ENCODE peak calls at places on chromosomes 1 and 21, in five cellular contexts. B is ovary, R is transverse colon, V is K562, G is H54. E is an unnamed sample.

GRCh38 chr1:171717080-171717479 is 24.8 kb downstream of the VAMP4 start:
- DNase-seq in B (no peak), R (no peak), V (no peak), G (no peak), E (peak)

GRCh38 chr1:22886211-22886610 is 86.5 kb downstream of the LACTBL1 start:
- DNase-seq in B (no peak), R (no peak), V (no peak), G (no peak), E (no peak)

GRCh38 chr1:217528271-217528670 is 102.6 kb downstream of the GPATCH2 start:
- DNase-seq in B (no peak), R (no peak), V (no peak), G (no peak), E (no peak)

GRCh38 chr1:44500181-44501021 is 95.3 kb downstream of the RNF220 start:
- DNase-seq in B (no peak), R (no peak), V (peak), G (no peak), E (no peak)

GRCh38 chr1:47685763-47686066 is 247.9 kb downstream of the FOXD2 start:
- DNase-seq in B (no peak), R (no peak), V (no peak), G (no peak), E (no peak)

GRCh38 chr1:153546796-153547559 is 1.4 kb upstream of the S100A4 start:
- DNase-seq in B (peak), R (peak), V (no peak), G (no peak), E (peak)

GRCh38 chr1:24248859-24249258 is 61.8 kb upstream of the IFNLR1 start:
- DNase-seq in B (no peak), R (no peak), V (no peak), G (no peak), E (no peak)

GRCh38 chr1:30353637-30354036 is 369.7 kb downstream of the MATN1 start:
- DNase-seq in B (no peak), R (no peak), V (no peak), G (no peak), E (no peak)

GRCh38 chr1:171922999-171923398 is 81.7 kb downstream of the DNM3 start:
- DNase-seq in B (no peak), R (no peak), V (no peak), G (no peak), E (no peak)

GRCh38 chr21:40567511-40567910 is 279.4 kb downstream of the DSCAM start:
- DNase-seq in B (no peak), R (no peak), V (no peak), G (no peak), E (no peak)

GRCh38 chr1:241603626-241604337 is 36.4 kb downstream of the CHML start:
- DNase-seq in B (no peak), R (no peak), V (no peak), G (peak), E (no peak)

GRCh38 chr1:16250547-16251251 is 13.7 kb upstream of the CPLANE2 start:
- DNase-seq in B (no peak), R (no peak), V (no peak), G (no peak), E (no peak)

GRCh38 chr1:11562664-11563063 is 83.7 kb downstream of the DISP3 start:
- DNase-seq in B (no peak), R (no peak), V (peak), G (no peak), E (no peak)

GRCh38 chr1:198970919-198971318 is 332.1 kb downstream of the PTPRC start:
- DNase-seq in B (no peak), R (no peak), V (no peak), G (no peak), E (peak)

GRCh38 chr1:44803312-44804095 is 3.3 kb downstream of the PLK3 start:
- DNase-seq in B (peak), R (no peak), V (no peak), G (no peak), E (no peak)

GRCh38 chr21:42614391-42614790 is 39.0 kb upstream of the PDE9A start:
- DNase-seq in B (no peak), R (no peak), V (no peak), G (no peak), E (no peak)

GRCh38 chr1:161082996-161083742 is 6.2 kb downstream of the NECTIN4 start:
- DNase-seq in B (no peak), R (peak), V (peak), G (peak), E (peak)

GRCh38 chr1:43308635-43309580 is 8.1 kb downstream of the TIE1 start:
- DNase-seq in B (no peak), R (no peak), V (no peak), G (no peak), E (no peak)

GRCh38 chr1:25724986-25725385 is 75.0 kb upstream of the SELENON start:
- DNase-seq in B (no peak), R (no peak), V (no peak), G (no peak), E (no peak)

GRCh38 chr1:5936621-5937372 is 55.4 kb downstream of the NPHP4 start:
- DNase-seq in B (no peak), R (no peak), V (no peak), G (no peak), E (no peak)

GRCh38 chr1:200866521-200866920 is 6.3 kb upstream of the GPR25 start:
- DNase-seq in B (no peak), R (peak), V (no peak), G (no peak), E (no peak)

GRCh38 chr1:45979074-45979777 is 153.2 kb downstream of the PIK3R3 start:
- DNase-seq in B (no peak), R (no peak), V (no peak), G (no peak), E (no peak)

GRCh38 chr1:43440358-43440757 is 13.4 kb downstream of the HYI start:
- DNase-seq in B (no peak), R (peak), V (no peak), G (no peak), E (no peak)

GRCh38 chr1:78003882-78004718 is 639 bp upstream of the DNAJB4 start:
- DNase-seq in B (peak), R (peak), V (peak), G (no peak), E (peak)

GRCh38 chr1:78006491-78006890 is 1.8 kb downstream of the DNAJB4 start:
- DNase-seq in B (no peak), R (no peak), V (no peak), G (no peak), E (no peak)

GRCh38 chr1:78005347-78005722 is 596 bp downstream of the DNAJB4 start:
- DNase-seq in B (no peak), R (no peak), V (no peak), G (no peak), E (no peak)

GRCh38 chr1:78004719-78005346 is at the start of gene DNAJB4:
- DNase-seq in B (peak), R (peak), V (peak), G (peak), E (peak)

DNA sequence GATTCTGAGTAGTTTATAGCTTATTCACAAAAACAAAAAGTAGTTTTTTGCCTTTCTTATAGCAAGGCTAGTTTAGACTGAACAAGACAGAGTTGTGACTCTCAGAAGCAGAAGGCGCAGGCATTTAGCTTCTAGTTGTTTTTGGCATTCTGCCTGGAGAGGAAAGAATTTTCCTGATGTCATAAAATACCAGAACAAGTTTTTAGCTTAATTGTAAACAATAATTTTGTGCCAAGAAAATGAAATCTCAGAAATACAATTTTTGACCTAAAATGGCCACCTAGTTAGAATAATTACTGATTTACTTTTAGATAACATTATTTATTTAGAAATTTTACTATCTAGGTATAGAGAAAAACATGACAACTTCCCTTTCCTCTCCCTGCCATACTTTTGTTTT is 1.0 kb downstream of the DNAJB4 start:
- DNase-seq in B (peak), R (peak), V (no peak), G (no peak), E (peak)
- TF ChIP-seq POLR2A in B (no peak), R (peak), V (no peak), G (no peak), E (no peak)

GRCh38 chr1:90274376-90274775 is 279.5 kb downstream of the ZNF326 start:
- DNase-seq in B (no peak), R (no peak), V (no peak), G (no peak), E (no peak)
- TF ChIP-seq POLR2A in B (no peak), R (no peak), V (no peak), G (no peak), E (no peak)

DNA sequence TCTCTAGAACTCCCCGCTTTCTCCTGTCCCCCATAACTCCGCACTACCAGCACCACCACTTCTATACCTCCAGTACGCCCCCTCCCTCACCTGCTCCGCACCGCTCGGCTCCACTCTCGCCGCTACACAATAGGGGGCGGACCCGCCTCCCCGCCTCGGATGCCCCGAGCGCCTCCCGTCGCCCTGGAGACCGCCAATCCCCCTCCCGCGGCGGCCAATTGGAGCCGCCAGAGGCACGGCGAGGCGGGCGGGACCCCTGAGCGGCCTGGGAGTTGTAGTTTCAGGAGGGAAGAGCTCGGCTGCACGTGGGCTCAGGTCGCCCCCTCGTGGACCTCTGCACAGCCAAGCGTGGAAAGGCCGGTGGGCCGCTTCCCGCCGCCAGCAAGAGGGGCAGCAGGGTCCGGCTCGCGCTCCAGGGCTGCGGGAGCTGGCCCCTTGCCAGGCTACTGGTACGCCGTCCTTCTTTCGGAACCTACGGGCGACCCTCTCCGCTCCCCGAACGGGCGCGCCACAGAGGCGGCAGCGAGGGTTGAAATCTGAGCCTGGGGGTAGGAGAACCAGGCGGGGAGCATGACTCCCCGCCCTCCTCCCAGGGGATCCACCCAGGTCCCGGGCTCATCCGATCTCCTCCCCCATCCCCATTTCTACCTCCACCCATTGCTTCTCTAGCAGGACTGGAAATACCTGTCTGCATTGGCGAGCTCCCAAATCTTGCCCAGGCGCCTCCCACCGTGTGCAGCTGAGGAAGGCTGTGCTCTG is at the start of gene IGSF9:
- DNase-seq in B (peak), R (peak), V (peak), G (no peak), E (peak)
- TF ChIP-seq POLR2A in B (no peak), R (no peak), V (no peak), G (no peak), E (no peak)

GRCh38 chr1:112714313-112715263 is 544 bp downstream of the PPM1J start:
- DNase-seq in B (peak), R (no peak), V (peak), G (no peak), E (peak)
- TF ChIP-seq POLR2A in B (no peak), R (no peak), V (no peak), G (no peak), E (no peak)

DNA sequence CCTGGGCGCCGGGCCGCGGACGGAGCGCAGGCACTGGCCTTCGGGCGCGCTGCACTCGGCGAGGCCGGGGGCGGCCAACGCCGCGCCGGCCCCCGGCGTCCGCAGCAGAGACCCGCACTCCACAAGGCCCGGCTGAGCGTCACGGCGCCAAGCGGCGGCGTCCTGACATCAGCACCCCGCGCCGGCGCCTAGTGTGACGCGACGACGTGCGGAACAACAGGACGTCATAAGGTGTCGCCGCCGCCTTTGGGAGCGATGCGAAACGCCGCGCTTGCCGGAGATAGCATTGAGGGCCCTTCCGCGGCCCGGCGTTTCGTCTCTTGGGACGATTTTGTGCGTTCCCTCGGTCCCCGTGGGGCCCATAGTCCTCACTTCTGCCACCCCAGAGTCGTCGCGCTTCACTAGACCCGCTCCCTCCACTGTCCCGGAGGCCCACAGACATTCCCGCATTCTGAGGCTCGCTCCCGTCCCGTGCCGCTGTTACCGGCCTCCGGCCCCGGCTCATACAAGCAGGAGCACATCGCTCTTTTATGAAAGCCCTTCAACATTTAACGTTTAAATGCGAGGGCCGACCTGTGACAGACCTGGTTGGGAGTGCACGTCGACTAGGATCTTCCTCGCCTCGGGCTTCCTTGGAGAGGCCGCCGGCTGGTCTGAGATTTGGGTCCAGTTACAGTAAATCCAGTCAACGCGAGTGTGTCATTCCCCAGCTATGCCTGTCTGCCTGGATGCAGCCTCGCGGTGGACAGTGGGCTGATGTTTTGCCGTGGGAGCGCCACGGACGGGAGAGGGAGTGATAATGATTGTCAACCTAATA is at the start of gene SSU72:
- DNase-seq in B (peak), R (peak), V (peak), G (peak), E (peak)
- TF ChIP-seq POLR2A in B (peak), R (peak), V (peak), G (peak), E (peak)

DNA sequence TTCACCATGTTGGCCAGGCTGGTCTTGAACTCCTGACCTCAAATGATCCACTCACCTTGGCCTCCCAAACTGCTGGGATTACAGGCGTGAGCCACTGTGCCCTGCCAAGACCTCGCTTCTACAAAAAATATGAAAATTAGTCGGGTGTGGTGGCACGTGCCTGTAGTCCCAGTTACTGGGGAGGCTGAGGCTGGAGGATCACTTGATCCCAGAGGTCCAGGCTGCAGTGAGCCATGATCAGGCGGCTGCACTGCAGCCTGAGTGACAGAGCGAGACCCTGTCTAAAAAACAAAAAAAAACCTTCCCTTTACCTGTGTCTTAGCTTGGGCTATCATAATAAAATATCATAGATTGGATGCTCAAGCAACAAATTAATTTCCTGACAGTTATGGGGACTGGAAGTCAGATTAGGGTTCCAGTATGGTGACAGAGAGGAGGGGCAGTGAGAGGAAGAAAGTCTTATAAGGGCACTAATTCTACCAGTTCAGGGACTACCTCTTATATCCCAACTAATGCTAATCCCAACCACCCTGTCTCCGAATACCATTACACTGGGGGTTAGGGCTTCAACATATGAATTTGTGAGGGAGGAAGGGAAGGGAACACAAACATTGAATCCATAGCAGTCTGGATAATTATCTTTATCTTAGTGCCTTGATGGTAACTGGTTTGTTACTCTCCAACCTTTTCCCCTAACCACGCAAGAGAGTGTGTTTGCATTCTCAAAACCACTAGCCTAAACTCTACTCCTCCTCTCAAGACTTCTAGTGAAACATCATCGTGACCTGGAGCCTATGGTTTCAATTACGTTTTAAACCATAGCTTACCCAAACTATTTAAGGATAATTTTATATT is 1.0 kb upstream of the NAXE start:
- DNase-seq in B (no peak), R (no peak), V (no peak), G (no peak), E (no peak)
- TF ChIP-seq POLR2A in B (no peak), R (no peak), V (peak), G (no peak), E (no peak)

GRCh38 chr1:243254927-243255790 is at the start of gene CEP170:
- DNase-seq in B (peak), R (peak), V (peak), G (peak), E (peak)
- TF ChIP-seq POLR2A in B (peak), R (peak), V (peak), G (peak), E (peak)